ENCODE peak calls at places on chromosomes 6 and 20, in six cellular contexts. V is K562, E is A549, N is WTC11, H is GM12878, S is HCT116. P is an unnamed sample.

GRCh38 chr20:10557685-10558084 is 116.1 kb downstream of the JAG1 start:
- DNase-seq in V (no peak), N (no peak), H (no peak), E (peak), S (no peak), P (no peak)

GRCh38 chr6:161694995-161695394 is 421.1 kb upstream of the AGPAT4 start:
- DNase-seq in E (peak), N (no peak), S (peak), H (no peak), V (peak), P (peak)

GRCh38 chr20:47681977-47682812 is 103.1 kb downstream of the SULF2 start:
- DNase-seq in E (peak), S (no peak), V (no peak), H (no peak), N (no peak), P (no peak)

GRCh38 chr20:25539742-25540201 is 45.6 kb downstream of the NINL start:
- DNase-seq in S (no peak), E (no peak), V (no peak), N (no peak), H (no peak), P (no peak)

GRCh38 chr6:155085582-155086253 is 90.6 kb downstream of the TIAM2 start:
- DNase-seq in N (no peak), H (no peak), V (no peak), S (peak), E (peak), P (no peak)

GRCh38 chr6:31332637-31333602 is 24.1 kb downstream of the HLA-B start:
- DNase-seq in N (no peak), V (no peak), H (no peak), S (no peak), E (no peak), P (peak)

GRCh38 chr6:55958790-55959189 is 83.4 kb upstream of the BMP5 start:
- DNase-seq in N (no peak), E (no peak), V (no peak), H (no peak), S (no peak), P (no peak)

GRCh38 chr6:105902401-105903031 is 183.6 kb upstream of the PRDM1 start:
- DNase-seq in E (no peak), S (no peak), H (no peak), V (no peak), N (no peak), P (no peak)

GRCh38 chr20:32127347-32127746 is 17.8 kb downstream of the TM9SF4 start:
- DNase-seq in V (no peak), N (no peak), S (no peak), H (no peak), E (no peak), P (no peak)

GRCh38 chr20:12237772-12238171 is 320.1 kb downstream of the BTBD3 start:
- DNase-seq in N (no peak), E (no peak), S (no peak), V (no peak), H (no peak), P (no peak)

GRCh38 chr6:53792973-53793317 is 1.9 kb upstream of the LRRC1 start:
- DNase-seq in E (no peak), S (no peak), N (no peak), H (no peak), V (no peak), P (no peak)

GRCh38 chr20:38222231-38222922 is 38.2 kb downstream of the KIAA1755 start:
- DNase-seq in S (peak), H (no peak), E (peak), N (peak), V (peak), P (peak)

GRCh38 chr20:37968726-37969401 is 64.4 kb downstream of the TTI1 start:
- DNase-seq in N (no peak), S (no peak), V (no peak), H (no peak), E (peak), P (peak)

GRCh38 chr6:22146581-22147468 is 150.0 kb downstream of the PRL start:
- DNase-seq in N (no peak), H (no peak), S (no peak), E (no peak), V (no peak), P (no peak)

GRCh38 chr20:20711413-20711812 is 1.0 kb downstream of the RALGAPA2 start:
- DNase-seq in S (no peak), H (no peak), V (no peak), N (no peak), E (no peak), P (peak)

GRCh38 chr20:57106030-57106682 is 160.3 kb downstream of the BMP7 start:
- DNase-seq in H (no peak), V (peak), E (no peak), N (no peak), S (peak), P (no peak)

GRCh38 chr20:8787090-8787489 is 281.8 kb upstream of the PLCB4 start:
- DNase-seq in H (no peak), V (no peak), N (no peak), S (no peak), E (no peak), P (no peak)

GRCh38 chr6:144912474-144912873 is 627.3 kb downstream of the UTRN start:
- DNase-seq in H (no peak), S (no peak), N (no peak), E (no peak), V (no peak), P (no peak)

GRCh38 chr6:45759134-45759849 is 256.4 kb downstream of the CLIC5 start:
- DNase-seq in V (no peak), N (no peak), S (no peak), E (no peak), H (no peak), P (no peak)
- TF ChIP-seq MAX in V (no peak), N (no peak), S (no peak), E (no peak), H (no peak), P (no peak)

DNA sequence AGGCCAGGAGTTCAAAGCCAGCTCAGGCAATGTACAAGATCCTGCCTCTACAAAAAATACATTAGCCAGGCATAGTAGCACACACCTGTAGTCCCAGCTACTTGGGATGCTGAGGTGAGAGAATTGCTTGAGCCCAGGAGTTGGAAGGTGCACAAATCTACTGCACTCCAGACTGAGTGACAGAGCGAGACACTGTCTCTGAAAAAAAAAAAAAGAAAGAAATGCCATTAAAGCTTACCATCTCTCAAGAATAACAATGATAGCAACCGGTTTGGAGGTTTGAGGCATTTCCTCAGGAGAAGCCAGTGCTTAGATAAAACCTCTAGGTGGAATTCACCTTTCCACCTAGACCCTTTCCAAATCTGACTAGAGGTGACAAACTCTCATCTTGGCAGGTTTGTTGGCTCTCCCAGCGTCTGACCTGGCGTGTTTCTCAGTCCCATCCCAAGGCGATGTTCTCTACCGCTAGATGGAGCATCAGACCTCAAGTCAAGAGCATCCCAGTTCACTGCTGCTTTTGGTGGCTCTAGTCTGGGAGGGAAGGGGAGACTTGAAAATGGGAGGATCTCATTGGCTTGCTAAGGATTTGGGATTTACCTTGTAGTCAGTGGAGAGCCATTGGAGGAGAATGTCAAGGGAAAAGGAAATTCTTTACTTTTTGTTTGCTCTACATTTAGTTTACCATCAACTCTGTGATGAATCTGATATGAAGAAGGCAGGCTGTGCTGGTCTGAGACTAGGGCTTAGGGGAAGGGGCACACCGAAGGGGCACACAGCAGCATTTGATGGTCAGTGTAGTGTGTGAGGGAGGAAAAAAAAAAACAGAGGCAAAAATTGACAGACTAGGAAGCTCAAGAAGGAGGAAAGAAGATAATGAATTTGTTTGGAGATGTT is 67.9 kb downstream of the NCOA7 start:
- DNase-seq in H (no peak), N (peak), V (peak), E (peak), S (peak), P (peak)
- TF ChIP-seq MAX in H (no peak), N (no peak), V (no peak), E (no peak), S (no peak), P (no peak)

GRCh38 chr6:6694825-6695710 is 106.5 kb downstream of the LY86 start:
- DNase-seq in H (no peak), E (no peak), V (peak), N (peak), S (no peak), P (peak)
- TF ChIP-seq MAX in H (no peak), E (no peak), V (no peak), N (no peak), S (no peak), P (peak)

GRCh38 chr6:124535746-124536145 is 426.5 kb upstream of the RNF217 start:
- DNase-seq in N (no peak), S (no peak), V (no peak), H (no peak), E (peak), P (no peak)
- TF ChIP-seq MAX in N (no peak), S (no peak), V (no peak), H (no peak), E (no peak), P (no peak)

GRCh38 chr6:32836873-32837272 is 1.7 kb downstream of the TAP2 start:
- DNase-seq in V (no peak), N (no peak), H (no peak), S (no peak), E (no peak), P (no peak)

GRCh38 chr6:32832535-32832934 is 6.0 kb downstream of the TAP2 start:
- DNase-seq in N (no peak), S (no peak), E (no peak), H (no peak), V (no peak), P (no peak)

GRCh38 chr6:32837651-32838113 is 857 bp downstream of the TAP2 start:
- DNase-seq in N (no peak), H (no peak), V (no peak), E (no peak), S (no peak), P (peak)

GRCh38 chr6:32833599-32834155 is 4.9 kb downstream of the TAP2 start:
- DNase-seq in E (no peak), N (no peak), S (no peak), V (no peak), H (no peak), P (no peak)

GRCh38 chr6:32835167-32835893 is 3.2 kb downstream of the TAP2 start:
- DNase-seq in V (no peak), N (no peak), H (no peak), E (no peak), S (no peak), P (no peak)
- TF ChIP-seq MAX in V (no peak), N (no peak), H (no peak), E (no peak), S (no peak), P (no peak)

P was measured in NB4.